ENCODE peak calls at places on chromosomes 12 and 14, in five cellular contexts. W is HL-60, F is GM12878, V is endothelial cell of umbilical vein, C is spleen. I is an unnamed sample.

GRCh38 chr14:89247457-89248122 is 169.4 kb downstream of the FOXN3 start:
- DNase-seq in W (no peak), F (no peak), V (no peak), C (no peak), I (no peak)

GRCh38 chr12:25719505-25719904 is 166.4 kb upstream of the LMNTD1 start:
- DNase-seq in W (no peak), F (no peak), V (peak), C (no peak), I (no peak)

GRCh38 chr12:9925746-9926393 is 6.3 kb downstream of the CLEC2A start:
- DNase-seq in W (peak), F (no peak), V (peak), C (no peak), I (no peak)

GRCh38 chr14:34981743-34982420 is 910 bp upstream of the SRP54 start:
- DNase-seq in W (peak), F (no peak), V (no peak), C (peak), I (peak)

GRCh38 chr14:27739657-27740156 is 1026.9 kb upstream of the FOXG1 start:
- DNase-seq in W (no peak), F (no peak), V (no peak), C (no peak), I (no peak)

GRCh38 chr12:88057994-88058718 is 29.0 kb upstream of the C12orf50 start:
- DNase-seq in W (no peak), F (no peak), V (no peak), C (no peak), I (no peak)

GRCh38 chr12:2503036-2503435 is 291.7 kb upstream of the FKBP4 start:
- DNase-seq in W (no peak), F (no peak), V (no peak), C (no peak), I (no peak)

GRCh38 chr14:94769413-94770250 is at the start of gene GSC:
- DNase-seq in W (peak), F (no peak), V (peak), C (peak), I (no peak)

GRCh38 chr12:82876075-82876474 is 189.4 kb downstream of the TMTC2 start:
- DNase-seq in W (no peak), F (no peak), V (no peak), C (no peak), I (no peak)

GRCh38 chr12:95674088-95674595 is 116.4 kb downstream of the NTN4 start:
- DNase-seq in W (no peak), F (no peak), V (peak), C (no peak), I (no peak)

GRCh38 chr12:42741771-42742510 is 152.4 kb upstream of the PRICKLE1 start:
- DNase-seq in W (no peak), F (no peak), V (no peak), C (no peak), I (no peak)

GRCh38 chr12:26648999-26649398 is 184.0 kb downstream of the ITPR2 start:
- DNase-seq in W (no peak), F (no peak), V (no peak), C (no peak), I (no peak)

GRCh38 chr12:70692681-70693288 is 55.6 kb upstream of the PTPRB start:
- DNase-seq in W (no peak), F (no peak), V (peak), C (no peak), I (no peak)

GRCh38 chr14:72104011-72104613 is 171.9 kb downstream of the RGS6 start:
- DNase-seq in W (no peak), F (no peak), V (no peak), C (no peak), I (no peak)

GRCh38 chr12:585062-586061 is 77.9 kb downstream of the NINJ2 start:
- DNase-seq in W (no peak), F (no peak), V (no peak), C (no peak), I (no peak)

GRCh38 chr12:93805736-93806141 is 128.6 kb downstream of the CRADD start:
- DNase-seq in W (no peak), F (no peak), V (peak), C (no peak), I (no peak)

GRCh38 chr12:90940872-90941499 is 14.0 kb downstream of the CCER1 start:
- DNase-seq in W (peak), F (no peak), V (peak), C (no peak), I (no peak)

GRCh38 chr12:117037296-117038022 is 61.8 kb downstream of the TESC start:
- DNase-seq in W (no peak), F (no peak), V (no peak), C (peak), I (peak)

GRCh38 chr12:89815225-89815624 is 106.6 kb upstream of the ATP2B1 start:
- DNase-seq in W (no peak), F (no peak), V (no peak), C (no peak), I (no peak)

GRCh38 chr12:124949779-124950728 is 35.6 kb upstream of the UBC start:
- DNase-seq in W (no peak), F (no peak), V (no peak), C (no peak), I (no peak)

GRCh38 chr12:51926064-51926632 is 18.8 kb downstream of the ACVRL1 start:
- DNase-seq in W (no peak), F (no peak), V (peak), C (no peak), I (no peak)

GRCh38 chr14:90697577-90698206 is 118.5 kb downstream of the TTC7B start:
- DNase-seq in W (peak), F (no peak), V (peak), C (peak), I (peak)

GRCh38 chr12:50542448-50542847 is 37.7 kb downstream of the DIP2B start:
- DNase-seq in W (no peak), F (no peak), V (no peak), C (no peak), I (no peak)

GRCh38 chr14:99774526-99775307 is 18.5 kb upstream of the EML1 start:
- DNase-seq in W (peak), F (no peak), V (no peak), C (no peak), I (no peak)

DNA sequence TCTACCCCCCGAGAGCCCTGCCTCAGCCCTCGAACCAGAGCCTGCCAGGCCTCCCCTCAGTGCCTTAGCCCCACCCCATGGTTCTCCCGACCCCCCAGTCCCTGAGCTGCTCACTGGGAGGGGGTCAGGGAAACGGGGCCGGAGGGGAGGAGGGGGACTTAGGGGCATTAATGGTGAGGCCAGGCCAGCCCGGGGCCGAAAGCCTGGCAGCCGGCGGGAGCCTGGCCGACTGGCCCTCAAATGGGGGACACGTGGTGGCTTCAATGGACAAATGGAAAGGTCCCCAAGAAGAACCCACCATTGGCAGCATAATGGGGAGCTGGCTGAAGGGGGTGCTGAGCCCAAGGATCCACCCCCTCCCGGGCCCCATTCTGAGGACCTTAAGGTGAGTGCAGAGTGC is 5.6 kb downstream of the MBD6 start:
- DNase-seq in W (no peak), F (no peak), V (no peak), C (no peak), I (no peak)
- TF ChIP-seq POLR2AphosphoS5 in W (no peak), F (no peak), V (no peak), C (peak), I (no peak)

DNA sequence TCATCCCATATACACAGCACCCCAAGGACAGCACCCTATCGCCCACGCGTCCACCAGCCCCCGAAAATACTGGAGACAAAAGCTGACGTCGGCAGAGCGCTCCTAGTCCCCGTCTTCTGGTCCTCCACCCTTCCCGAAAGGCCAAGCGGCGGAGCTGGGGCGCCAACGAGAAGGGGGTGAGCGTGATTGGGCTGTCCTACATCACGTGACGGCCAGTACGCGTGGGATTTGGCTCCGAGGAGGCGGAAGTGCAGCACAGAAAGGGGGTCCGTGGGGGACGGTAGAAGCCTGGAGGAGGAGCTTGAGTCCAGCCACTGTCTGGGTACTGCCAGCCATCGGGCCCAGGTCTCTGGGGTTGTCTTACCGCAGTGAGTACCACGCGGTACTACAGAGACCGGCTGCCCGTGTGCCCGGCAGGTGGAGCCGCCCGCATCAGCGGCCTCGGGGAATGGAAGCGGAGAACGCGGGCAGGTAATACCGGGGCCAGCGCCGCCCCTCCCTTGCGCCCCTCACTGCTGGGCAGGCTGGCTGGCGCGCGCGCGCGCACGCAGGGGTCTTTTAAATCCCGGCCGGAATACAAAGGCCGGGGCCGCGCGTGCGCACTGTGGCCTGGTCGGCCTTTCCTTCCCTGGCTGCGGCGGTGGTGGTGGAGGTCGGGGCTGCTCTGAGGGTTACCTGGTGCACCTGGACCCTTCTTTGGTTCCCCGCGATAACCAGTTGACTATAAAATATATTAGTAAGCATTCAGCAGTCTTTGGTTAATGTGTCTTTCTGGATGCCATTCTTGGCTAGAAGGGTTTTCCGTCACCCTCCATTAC is at the start of gene TDG:
- DNase-seq in W (peak), F (peak), V (peak), C (peak), I (peak)
- TF ChIP-seq CTCF in W (no peak), F (no peak), V (no peak), C (no peak), I (peak)

GRCh38 chr14:51041117-51041531 is 53.8 kb downstream of the TRIM9 start:
- DNase-seq in W (no peak), F (no peak), V (no peak), C (no peak), I (no peak)
- TF ChIP-seq POLR2AphosphoS5 in W (no peak), F (no peak), V (no peak), C (no peak), I (no peak)

DNA sequence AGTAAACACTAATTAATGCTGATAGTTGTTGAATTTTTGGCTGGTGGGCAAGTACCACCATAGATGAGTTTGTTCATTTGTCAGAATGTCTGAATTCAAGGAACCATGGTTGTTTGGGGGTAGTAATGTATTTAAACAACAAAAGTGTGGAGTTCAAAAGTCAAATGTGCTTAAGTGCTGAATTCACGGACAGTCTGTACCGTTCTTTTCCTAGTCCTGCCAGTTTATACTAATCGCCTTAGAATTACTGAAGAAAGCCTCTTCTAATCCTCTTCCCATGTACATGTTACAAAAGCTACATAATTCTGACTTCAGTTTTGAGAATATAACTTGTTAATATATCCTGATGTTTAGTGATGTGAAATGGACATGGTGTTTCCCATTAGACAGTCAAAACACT is 2.7 kb downstream of the NAA25 start:
- DNase-seq in W (no peak), F (no peak), V (no peak), C (no peak), I (no peak)
- TF ChIP-seq CTCF in W (no peak), F (no peak), V (no peak), C (no peak), I (no peak)

I was measured in breast epithelium.